ENCODE peak calls at places on chromosomes 5 and 9, in six cellular contexts. One of them, this sample, is unnamed.

GRCh38 chr5:93578813-93579560 is 2.0 kb downstream of the NR2F1-AS1 start:
- DNase-seq in IMR-90: peak; percentile 72
- DNase-seq in H1: no peak
- DNase-seq in H9: peak; percentile 55
- DNase-seq in trophoblast cell: no peak
- DNase-seq in mesenchymal stem cell: peak; percentile 74
- DNase-seq in this sample: no peak

GRCh38 chr9:36750630-36751029 is 177.9 kb downstream of the MELK start:
- DNase-seq in trophoblast cell: no peak
- DNase-seq in IMR-90: no peak
- DNase-seq in H9: no peak
- DNase-seq in mesenchymal stem cell: no peak
- DNase-seq in H1: no peak
- DNase-seq in this sample: no peak

GRCh38 chr9:7906783-7907182 is 107.2 kb upstream of the DMAC1 start:
- DNase-seq in H1: no peak
- DNase-seq in trophoblast cell: no peak
- DNase-seq in IMR-90: no peak
- DNase-seq in H9: no peak
- DNase-seq in mesenchymal stem cell: no peak
- DNase-seq in this sample: no peak

GRCh38 chr9:121439016-121439415 is 60.6 kb downstream of the GGTA1 start:
- DNase-seq in IMR-90: no peak
- DNase-seq in H1: no peak
- DNase-seq in trophoblast cell: peak; percentile 46
- DNase-seq in mesenchymal stem cell: peak; percentile 28
- DNase-seq in H9: no peak
- DNase-seq in this sample: no peak

GRCh38 chr5:54869691-54870090 is 115.7 kb downstream of the ESM1 start:
- DNase-seq in H9: no peak
- DNase-seq in IMR-90: peak; percentile 29
- DNase-seq in mesenchymal stem cell: no peak
- DNase-seq in trophoblast cell: no peak
- DNase-seq in H1: no peak
- DNase-seq in this sample: no peak

GRCh38 chr9:134751630-134752029 is 110.0 kb downstream of the COL5A1 start:
- DNase-seq in trophoblast cell: no peak
- DNase-seq in IMR-90: no peak
- DNase-seq in H1: no peak
- DNase-seq in mesenchymal stem cell: no peak
- DNase-seq in H9: no peak
- DNase-seq in this sample: no peak

GRCh38 chr9:13688990-13689600 is 409.6 kb upstream of the MPDZ start:
- DNase-seq in H9: no peak
- DNase-seq in mesenchymal stem cell: peak; percentile 41
- DNase-seq in H1: no peak
- DNase-seq in trophoblast cell: no peak
- DNase-seq in IMR-90: no peak
- DNase-seq in this sample: no peak

GRCh38 chr9:20353931-20354652 is 268.2 kb downstream of the MLLT3 start:
- DNase-seq in H9: no peak
- DNase-seq in mesenchymal stem cell: peak; percentile 38
- DNase-seq in trophoblast cell: peak; percentile 82
- DNase-seq in IMR-90: peak; percentile 29
- DNase-seq in H1: no peak
- DNase-seq in this sample: no peak

GRCh38 chr5:180098991-180099732 is 27.6 kb upstream of the RNF130 start:
- DNase-seq in H9: no peak
- DNase-seq in IMR-90: no peak
- DNase-seq in H1: no peak
- DNase-seq in trophoblast cell: no peak
- DNase-seq in mesenchymal stem cell: no peak
- DNase-seq in this sample: no peak

GRCh38 chr9:138044485-138045383 is 167.2 kb downstream of the CACNA1B start:
- DNase-seq in H1: no peak
- DNase-seq in H9: no peak
- DNase-seq in trophoblast cell: no peak
- DNase-seq in mesenchymal stem cell: no peak
- DNase-seq in IMR-90: no peak
- DNase-seq in this sample: no peak

GRCh38 chr9:38141751-38142150 is 72.7 kb upstream of the SHB start:
- DNase-seq in H9: no peak
- DNase-seq in IMR-90: peak; percentile 83
- DNase-seq in trophoblast cell: no peak
- DNase-seq in H1: no peak
- DNase-seq in mesenchymal stem cell: peak; percentile 82
- DNase-seq in this sample: no peak

GRCh38 chr5:151592855-151593408 is 1.8 kb upstream of the FAT2 start:
- DNase-seq in H9: no peak
- DNase-seq in mesenchymal stem cell: peak; percentile 3
- DNase-seq in trophoblast cell: peak; percentile 92
- DNase-seq in IMR-90: no peak
- DNase-seq in H1: no peak
- DNase-seq in this sample: no peak

GRCh38 chr9:87336914-87337333 is 160.7 kb upstream of the DAPK1 start:
- DNase-seq in mesenchymal stem cell: peak; percentile 79
- DNase-seq in H1: no peak
- DNase-seq in H9: no peak
- DNase-seq in IMR-90: peak; percentile 79
- DNase-seq in trophoblast cell: peak; percentile 65
- DNase-seq in this sample: peak; percentile 65

GRCh38 chr5:68265347-68265746 is 49.8 kb downstream of the PIK3R1 start:
- DNase-seq in H9: no peak
- DNase-seq in mesenchymal stem cell: no peak
- DNase-seq in H1: no peak
- DNase-seq in IMR-90: no peak
- DNase-seq in trophoblast cell: no peak
- DNase-seq in this sample: no peak

GRCh38 chr9:110220809-110221208 is 12.8 kb upstream of the C9orf152 start:
- DNase-seq in IMR-90: no peak
- DNase-seq in mesenchymal stem cell: no peak
- DNase-seq in H1: no peak
- DNase-seq in trophoblast cell: no peak
- DNase-seq in H9: no peak
- DNase-seq in this sample: no peak

GRCh38 chr5:178505639-178506407 is 84.4 kb downstream of the COL23A1 start:
- DNase-seq in H1: no peak
- DNase-seq in IMR-90: no peak
- DNase-seq in mesenchymal stem cell: no peak
- DNase-seq in trophoblast cell: no peak
- DNase-seq in H9: no peak
- DNase-seq in this sample: no peak

GRCh38 chr5:178511173-178511572 is 79.0 kb downstream of the COL23A1 start:
- DNase-seq in mesenchymal stem cell: no peak
- DNase-seq in trophoblast cell: no peak
- DNase-seq in IMR-90: no peak
- DNase-seq in H1: no peak
- DNase-seq in H9: no peak
- DNase-seq in this sample: no peak

GRCh38 chr5:178509491-178510057 is 80.6 kb downstream of the COL23A1 start:
- DNase-seq in H1: no peak
- DNase-seq in mesenchymal stem cell: no peak
- DNase-seq in trophoblast cell: no peak
- DNase-seq in IMR-90: no peak
- DNase-seq in H9: no peak
- DNase-seq in this sample: no peak

GRCh38 chr5:178504340-178504960 is 85.7 kb downstream of the COL23A1 start:
- DNase-seq in trophoblast cell: no peak
- DNase-seq in mesenchymal stem cell: no peak
- DNase-seq in IMR-90: no peak
- DNase-seq in H1: no peak
- DNase-seq in H9: no peak
- DNase-seq in this sample: no peak

DNA sequence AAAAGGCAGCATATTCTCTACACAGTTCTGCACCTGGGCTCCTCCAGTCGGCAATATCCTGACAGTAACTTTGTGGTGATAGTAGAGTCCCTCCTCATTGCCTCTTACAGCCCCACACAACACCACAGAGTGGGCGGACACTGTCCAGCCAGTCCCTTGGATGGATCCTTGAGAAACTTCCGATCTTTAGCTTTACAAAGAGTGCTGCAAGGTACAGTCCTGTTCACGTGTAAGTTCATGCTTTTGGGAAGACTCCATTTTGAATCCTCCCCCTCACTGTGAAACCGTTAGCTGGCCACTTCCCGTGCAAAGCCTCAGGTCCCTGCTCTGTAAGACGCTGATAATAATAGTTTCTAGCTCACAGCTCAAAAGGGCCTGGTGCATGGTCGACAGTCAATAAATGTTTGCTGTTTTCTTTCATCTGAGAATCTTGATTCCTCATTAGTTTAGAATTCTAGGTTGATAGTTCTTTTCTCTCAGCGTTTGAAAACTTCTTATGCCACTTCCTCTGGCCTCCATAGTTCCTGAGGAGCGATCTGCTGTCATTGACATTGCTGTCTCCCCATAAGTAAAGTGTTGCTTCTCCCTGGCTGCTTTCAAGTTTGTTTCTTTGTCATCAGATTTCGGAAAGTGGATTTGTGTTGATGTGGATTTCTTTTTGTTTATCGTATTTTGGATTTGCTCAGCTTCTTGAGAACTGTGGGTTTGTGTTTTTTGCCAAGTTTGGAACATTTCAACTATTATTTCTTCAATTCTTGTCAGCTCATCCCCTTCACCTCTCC is 82.9 kb downstream of the COL23A1 start:
- DNase-seq in mesenchymal stem cell: no peak
- DNase-seq in IMR-90: no peak
- DNase-seq in trophoblast cell: no peak
- DNase-seq in H1: no peak
- DNase-seq in H9: no peak
- DNase-seq in this sample: no peak
- H3K14ac ChIP-seq in mesenchymal stem cell: no peak overlapping the region
- H3K14ac ChIP-seq in IMR-90: no peak overlapping the region
- H3K14ac ChIP-seq in trophoblast cell: no peak overlapping the region
- H3K14ac ChIP-seq in H1: no peak overlapping the region
- H3K14ac ChIP-seq in H9: no peak overlapping the region
- H3K14ac ChIP-seq in this sample: no peak overlapping the region

DNA sequence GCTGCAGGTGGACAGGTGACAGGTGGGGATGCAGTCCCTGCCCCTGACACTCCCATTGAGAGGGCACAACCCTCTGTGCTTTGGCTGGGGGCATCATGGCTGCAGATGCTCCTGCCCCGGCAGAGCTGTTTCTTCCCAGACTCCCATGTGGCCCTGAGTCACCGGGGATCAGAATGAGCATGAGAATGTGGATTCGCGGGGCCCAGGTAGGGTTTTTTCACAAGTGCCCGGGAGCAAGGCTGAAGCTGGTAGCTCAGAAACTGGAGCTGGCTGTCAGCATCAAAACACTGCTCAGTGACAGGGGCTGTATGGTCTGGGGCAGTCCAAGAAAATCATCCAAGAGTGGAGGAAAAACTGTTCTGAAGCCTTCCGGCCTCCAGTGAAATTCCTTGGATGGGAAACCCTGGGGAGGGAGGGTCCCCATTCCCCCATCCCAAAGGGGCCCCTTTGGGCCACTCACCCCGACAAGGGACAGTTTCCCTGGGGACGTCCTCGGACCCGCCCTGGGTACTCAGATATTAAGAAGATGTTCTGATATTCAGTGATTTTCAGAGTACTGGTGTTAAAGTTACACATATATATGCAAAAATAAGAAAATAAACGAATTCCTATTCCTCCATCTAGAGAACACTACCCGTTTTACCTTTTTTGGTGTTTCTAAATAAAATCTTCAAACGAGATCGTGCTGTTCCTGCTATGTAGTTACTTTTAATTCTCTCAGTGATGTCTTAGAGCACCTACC is 120.1 kb upstream of the LPCAT1 start:
- DNase-seq in H9: peak; percentile 57
- DNase-seq in H1: no peak
- DNase-seq in IMR-90: no peak
- DNase-seq in mesenchymal stem cell: peak; percentile 10
- DNase-seq in trophoblast cell: no peak
- DNase-seq in this sample: no peak
- H2AFZ ChIP-seq in H9: no peak overlapping the region
- H2AFZ ChIP-seq in H1: no peak overlapping the region
- H2AFZ ChIP-seq in IMR-90: no peak overlapping the region
- H2AFZ ChIP-seq in mesenchymal stem cell: no peak overlapping the region
- H2AFZ ChIP-seq in trophoblast cell: no peak overlapping the region
- H2AFZ ChIP-seq in this sample: no peak overlapping the region

GRCh38 chr5:176552332-176552731 is 3.2 kb downstream of the CDHR2 start:
- DNase-seq in trophoblast cell: no peak
- DNase-seq in IMR-90: no peak
- DNase-seq in H9: no peak
- DNase-seq in H1: no peak
- DNase-seq in mesenchymal stem cell: no peak
- DNase-seq in this sample: no peak

GRCh38 chr5:176550275-176550831 is 1.2 kb downstream of the CDHR2 start:
- DNase-seq in IMR-90: no peak
- DNase-seq in H1: no peak
- DNase-seq in mesenchymal stem cell: no peak
- DNase-seq in trophoblast cell: no peak
- DNase-seq in H9: no peak
- DNase-seq in this sample: no peak

GRCh38 chr5:176547811-176548210 is 1.3 kb upstream of the CDHR2 start:
- DNase-seq in H1: no peak
- DNase-seq in H9: no peak
- DNase-seq in mesenchymal stem cell: peak; percentile 59
- DNase-seq in IMR-90: no peak
- DNase-seq in trophoblast cell: no peak
- DNase-seq in this sample: no peak

GRCh38 chr5:176548967-176549444 is at the start of gene CDHR2:
- DNase-seq in H1: no peak
- DNase-seq in mesenchymal stem cell: no peak
- DNase-seq in IMR-90: no peak
- DNase-seq in H9: no peak
- DNase-seq in trophoblast cell: no peak
- DNase-seq in this sample: no peak

DNA sequence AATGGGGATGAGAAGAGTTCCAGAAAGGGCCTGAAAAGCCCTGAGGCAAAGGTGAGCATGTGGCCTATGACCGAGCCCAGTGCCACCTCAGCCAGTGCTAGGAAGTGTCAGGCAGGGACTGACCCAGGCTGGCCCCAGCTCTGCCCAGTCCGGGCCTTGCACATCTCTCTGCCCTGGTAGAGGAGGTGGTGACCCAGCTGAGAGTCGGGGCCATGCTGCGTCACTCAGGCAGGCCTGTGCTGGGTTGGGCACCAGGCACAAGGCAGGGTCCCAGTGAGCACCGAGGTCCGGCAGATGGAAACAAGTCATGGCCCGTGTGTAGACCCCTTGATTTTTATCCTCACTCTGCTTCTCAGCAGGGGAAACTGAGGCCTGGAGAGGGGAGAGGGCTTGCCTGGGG is 729 bp downstream of the CDHR2 start:
- DNase-seq in H1: no peak
- DNase-seq in H9: no peak
- DNase-seq in IMR-90: no peak
- DNase-seq in trophoblast cell: no peak
- DNase-seq in mesenchymal stem cell: no peak
- DNase-seq in this sample: no peak
- H3K4me1 ChIP-seq in H1: peaks cover 11% of the 10 kb centered on the region
- H3K4me1 ChIP-seq in H9: no peaks in the 10 kb centered on the region
- H3K4me1 ChIP-seq in IMR-90: no peaks in the 10 kb centered on the region
- H3K4me1 ChIP-seq in trophoblast cell: no peaks in the 10 kb centered on the region
- H3K4me1 ChIP-seq in mesenchymal stem cell: peaks cover 18% of the 10 kb centered on the region
- H3K4me1 ChIP-seq in this sample: peaks cover 7% of the 10 kb centered on the region

GRCh38 chr5:23235246-23235645 is 272.2 kb upstream of the PRDM9 start:
- DNase-seq in H1: no peak
- DNase-seq in IMR-90: no peak
- DNase-seq in H9: no peak
- DNase-seq in mesenchymal stem cell: no peak
- DNase-seq in trophoblast cell: no peak
- DNase-seq in this sample: no peak
- H3K14ac ChIP-seq in H1: no peak overlapping the region
- H3K14ac ChIP-seq in IMR-90: no peak overlapping the region
- H3K14ac ChIP-seq in H9: no peak overlapping the region
- H3K14ac ChIP-seq in mesenchymal stem cell: no peak overlapping the region
- H3K14ac ChIP-seq in trophoblast cell: no peak overlapping the region
- H3K14ac ChIP-seq in this sample: no peak overlapping the region